ENCODE peak calls at places on chromosomes 2 and 18, in nine cellular contexts. One of them, this sample, is unnamed.

GRCh38 chr2:136162438-136162837 is 44.5 kb upstream of the CXCR4 start:
- DNase-seq in AG08395: no peak
- DNase-seq in globus pallidus: no peak
- DNase-seq in NCI-H1092 treated with DMSO at 0.1 percent for 48 hours: no peak
- DNase-seq in iPS DF 6.9: no peak
- DNase-seq in stimulated activated CD8-positive, alpha-beta memory T cell treated with anti-CD3 and anti-CD28 coated beads, Interleukin-15, amount 100 ng/mL, for 24 hours: no peak
- DNase-seq in brain microvascular endothelial cell: no peak
- DNase-seq in SK-N-DZ: no peak
- DNase-seq in iPS-NIHi11: peak; percentile 18
- DNase-seq in this sample: no peak

GRCh38 chr2:68031546-68032160 is 31.2 kb downstream of the C1D start:
- DNase-seq in AG08395: peak; percentile 56
- DNase-seq in globus pallidus: peak; percentile 64
- DNase-seq in NCI-H1092 treated with DMSO at 0.1 percent for 48 hours: peak; percentile 47
- DNase-seq in iPS DF 6.9: no peak
- DNase-seq in stimulated activated CD8-positive, alpha-beta memory T cell treated with anti-CD3 and anti-CD28 coated beads, Interleukin-15, amount 100 ng/mL, for 24 hours: no peak
- DNase-seq in brain microvascular endothelial cell: peak; percentile 51
- DNase-seq in SK-N-DZ: peak; percentile 67
- DNase-seq in iPS-NIHi11: peak; percentile 32
- DNase-seq in this sample: peak; percentile 49

GRCh38 chr2:156657809-156658208 is 221.6 kb downstream of the GPD2 start:
- DNase-seq in AG08395: no peak
- DNase-seq in globus pallidus: no peak
- DNase-seq in NCI-H1092 treated with DMSO at 0.1 percent for 48 hours: no peak
- DNase-seq in iPS DF 6.9: no peak
- DNase-seq in stimulated activated CD8-positive, alpha-beta memory T cell treated with anti-CD3 and anti-CD28 coated beads, Interleukin-15, amount 100 ng/mL, for 24 hours: no peak
- DNase-seq in brain microvascular endothelial cell: no peak
- DNase-seq in SK-N-DZ: no peak
- DNase-seq in iPS-NIHi11: no peak
- DNase-seq in this sample: no peak

GRCh38 chr2:203286532-203286931 is 41.7 kb upstream of the ABI2 start:
- DNase-seq in AG08395: no peak
- DNase-seq in globus pallidus: no peak
- DNase-seq in NCI-H1092 treated with DMSO at 0.1 percent for 48 hours: no peak
- DNase-seq in iPS DF 6.9: no peak
- DNase-seq in stimulated activated CD8-positive, alpha-beta memory T cell treated with anti-CD3 and anti-CD28 coated beads, Interleukin-15, amount 100 ng/mL, for 24 hours: no peak
- DNase-seq in brain microvascular endothelial cell: no peak
- DNase-seq in SK-N-DZ: no peak
- DNase-seq in iPS-NIHi11: no peak
- DNase-seq in this sample: no peak

GRCh38 chr2:3635171-3636008 is 22.6 kb upstream of the ALLC start:
- DNase-seq in AG08395: peak; percentile 22
- DNase-seq in globus pallidus: no peak
- DNase-seq in NCI-H1092 treated with DMSO at 0.1 percent for 48 hours: no peak
- DNase-seq in iPS DF 6.9: no peak
- DNase-seq in stimulated activated CD8-positive, alpha-beta memory T cell treated with anti-CD3 and anti-CD28 coated beads, Interleukin-15, amount 100 ng/mL, for 24 hours: no peak
- DNase-seq in brain microvascular endothelial cell: no peak
- DNase-seq in SK-N-DZ: no peak
- DNase-seq in iPS-NIHi11: no peak
- DNase-seq in this sample: no peak

GRCh38 chr2:96565111-96565510 is 28.6 kb downstream of the ARID5A start:
- DNase-seq in AG08395: no peak
- DNase-seq in globus pallidus: no peak
- DNase-seq in NCI-H1092 treated with DMSO at 0.1 percent for 48 hours: no peak
- DNase-seq in iPS DF 6.9: no peak
- DNase-seq in stimulated activated CD8-positive, alpha-beta memory T cell treated with anti-CD3 and anti-CD28 coated beads, Interleukin-15, amount 100 ng/mL, for 24 hours: no peak
- DNase-seq in brain microvascular endothelial cell: no peak
- DNase-seq in SK-N-DZ: no peak
- DNase-seq in iPS-NIHi11: peak; percentile 68
- DNase-seq in this sample: no peak

GRCh38 chr18:44771957-44772917 is 91.5 kb downstream of the SETBP1 start:
- DNase-seq in AG08395: no peak
- DNase-seq in globus pallidus: no peak
- DNase-seq in NCI-H1092 treated with DMSO at 0.1 percent for 48 hours: no peak
- DNase-seq in iPS DF 6.9: no peak
- DNase-seq in stimulated activated CD8-positive, alpha-beta memory T cell treated with anti-CD3 and anti-CD28 coated beads, Interleukin-15, amount 100 ng/mL, for 24 hours: no peak
- DNase-seq in brain microvascular endothelial cell: peak; percentile 22
- DNase-seq in SK-N-DZ: no peak
- DNase-seq in iPS-NIHi11: no peak
- DNase-seq in this sample: no peak

GRCh38 chr2:126658910-126659613 is 3.1 kb downstream of the GYPC start:
- DNase-seq in AG08395: peak; percentile 55
- DNase-seq in globus pallidus: no peak
- DNase-seq in NCI-H1092 treated with DMSO at 0.1 percent for 48 hours: no peak
- DNase-seq in iPS DF 6.9: no peak
- DNase-seq in stimulated activated CD8-positive, alpha-beta memory T cell treated with anti-CD3 and anti-CD28 coated beads, Interleukin-15, amount 100 ng/mL, for 24 hours: no peak
- DNase-seq in brain microvascular endothelial cell: peak; percentile 56
- DNase-seq in SK-N-DZ: no peak
- DNase-seq in iPS-NIHi11: no peak
- DNase-seq in this sample: no peak

GRCh38 chr2:11975373-11975772 is 228.9 kb downstream of the LPIN1 start:
- DNase-seq in AG08395: no peak
- DNase-seq in globus pallidus: no peak
- DNase-seq in NCI-H1092 treated with DMSO at 0.1 percent for 48 hours: no peak
- DNase-seq in iPS DF 6.9: no peak
- DNase-seq in stimulated activated CD8-positive, alpha-beta memory T cell treated with anti-CD3 and anti-CD28 coated beads, Interleukin-15, amount 100 ng/mL, for 24 hours: no peak
- DNase-seq in brain microvascular endothelial cell: no peak
- DNase-seq in SK-N-DZ: no peak
- DNase-seq in iPS-NIHi11: no peak
- DNase-seq in this sample: no peak

GRCh38 chr18:64142904-64143303 is 6.0 kb downstream of the LINC00305 start:
- DNase-seq in AG08395: no peak
- DNase-seq in globus pallidus: no peak
- DNase-seq in NCI-H1092 treated with DMSO at 0.1 percent for 48 hours: no peak
- DNase-seq in iPS DF 6.9: no peak
- DNase-seq in stimulated activated CD8-positive, alpha-beta memory T cell treated with anti-CD3 and anti-CD28 coated beads, Interleukin-15, amount 100 ng/mL, for 24 hours: no peak
- DNase-seq in brain microvascular endothelial cell: no peak
- DNase-seq in SK-N-DZ: no peak
- DNase-seq in iPS-NIHi11: no peak
- DNase-seq in this sample: no peak

GRCh38 chr2:72781500-72781899 is 44.3 kb downstream of the EXOC6B start:
- DNase-seq in AG08395: no peak
- DNase-seq in globus pallidus: no peak
- DNase-seq in NCI-H1092 treated with DMSO at 0.1 percent for 48 hours: no peak
- DNase-seq in iPS DF 6.9: no peak
- DNase-seq in stimulated activated CD8-positive, alpha-beta memory T cell treated with anti-CD3 and anti-CD28 coated beads, Interleukin-15, amount 100 ng/mL, for 24 hours: no peak
- DNase-seq in brain microvascular endothelial cell: no peak
- DNase-seq in SK-N-DZ: no peak
- DNase-seq in iPS-NIHi11: no peak
- DNase-seq in this sample: no peak

GRCh38 chr2:188734688-188735087 is 239.5 kb upstream of the COL3A1 start:
- DNase-seq in AG08395: no peak
- DNase-seq in globus pallidus: no peak
- DNase-seq in NCI-H1092 treated with DMSO at 0.1 percent for 48 hours: no peak
- DNase-seq in iPS DF 6.9: no peak
- DNase-seq in stimulated activated CD8-positive, alpha-beta memory T cell treated with anti-CD3 and anti-CD28 coated beads, Interleukin-15, amount 100 ng/mL, for 24 hours: no peak
- DNase-seq in brain microvascular endothelial cell: no peak
- DNase-seq in SK-N-DZ: no peak
- DNase-seq in iPS-NIHi11: peak; percentile 16
- DNase-seq in this sample: no peak

GRCh38 chr2:71892896-71893295 is 254.8 kb downstream of the CYP26B1 start:
- DNase-seq in AG08395: no peak
- DNase-seq in globus pallidus: no peak
- DNase-seq in NCI-H1092 treated with DMSO at 0.1 percent for 48 hours: no peak
- DNase-seq in iPS DF 6.9: no peak
- DNase-seq in stimulated activated CD8-positive, alpha-beta memory T cell treated with anti-CD3 and anti-CD28 coated beads, Interleukin-15, amount 100 ng/mL, for 24 hours: no peak
- DNase-seq in brain microvascular endothelial cell: no peak
- DNase-seq in SK-N-DZ: no peak
- DNase-seq in iPS-NIHi11: no peak
- DNase-seq in this sample: no peak

GRCh38 chr2:151518802-151519201 is 109.1 kb downstream of the RIF1 start:
- DNase-seq in AG08395: no peak
- DNase-seq in globus pallidus: no peak
- DNase-seq in NCI-H1092 treated with DMSO at 0.1 percent for 48 hours: no peak
- DNase-seq in iPS DF 6.9: no peak
- DNase-seq in stimulated activated CD8-positive, alpha-beta memory T cell treated with anti-CD3 and anti-CD28 coated beads, Interleukin-15, amount 100 ng/mL, for 24 hours: no peak
- DNase-seq in brain microvascular endothelial cell: peak; percentile 25
- DNase-seq in SK-N-DZ: no peak
- DNase-seq in iPS-NIHi11: no peak
- DNase-seq in this sample: no peak

GRCh38 chr2:53672881-53673522 is 94.6 kb upstream of the CHAC2 start:
- DNase-seq in AG08395: peak; percentile 12
- DNase-seq in globus pallidus: peak; percentile 11
- DNase-seq in NCI-H1092 treated with DMSO at 0.1 percent for 48 hours: no peak
- DNase-seq in iPS DF 6.9: no peak
- DNase-seq in stimulated activated CD8-positive, alpha-beta memory T cell treated with anti-CD3 and anti-CD28 coated beads, Interleukin-15, amount 100 ng/mL, for 24 hours: no peak
- DNase-seq in brain microvascular endothelial cell: peak; percentile 25
- DNase-seq in SK-N-DZ: no peak
- DNase-seq in iPS-NIHi11: no peak
- DNase-seq in this sample: no peak

GRCh38 chr18:49866680-49867079 is 53.3 kb upstream of the ACAA2 start:
- DNase-seq in AG08395: no peak
- DNase-seq in globus pallidus: no peak
- DNase-seq in NCI-H1092 treated with DMSO at 0.1 percent for 48 hours: no peak
- DNase-seq in iPS DF 6.9: no peak
- DNase-seq in stimulated activated CD8-positive, alpha-beta memory T cell treated with anti-CD3 and anti-CD28 coated beads, Interleukin-15, amount 100 ng/mL, for 24 hours: no peak
- DNase-seq in brain microvascular endothelial cell: no peak
- DNase-seq in SK-N-DZ: no peak
- DNase-seq in iPS-NIHi11: no peak
- DNase-seq in this sample: no peak

GRCh38 chr2:164386226-164386625 is 235.1 kb downstream of the GRB14 start:
- DNase-seq in AG08395: no peak
- DNase-seq in globus pallidus: no peak
- DNase-seq in NCI-H1092 treated with DMSO at 0.1 percent for 48 hours: no peak
- DNase-seq in iPS DF 6.9: no peak
- DNase-seq in stimulated activated CD8-positive, alpha-beta memory T cell treated with anti-CD3 and anti-CD28 coated beads, Interleukin-15, amount 100 ng/mL, for 24 hours: no peak
- DNase-seq in brain microvascular endothelial cell: peak; percentile 9
- DNase-seq in SK-N-DZ: no peak
- DNase-seq in iPS-NIHi11: no peak
- DNase-seq in this sample: no peak

GRCh38 chr2:143471550-143471949 is 342.3 kb downstream of the ARHGAP15 start:
- DNase-seq in AG08395: no peak
- DNase-seq in globus pallidus: no peak
- DNase-seq in NCI-H1092 treated with DMSO at 0.1 percent for 48 hours: no peak
- DNase-seq in iPS DF 6.9: no peak
- DNase-seq in stimulated activated CD8-positive, alpha-beta memory T cell treated with anti-CD3 and anti-CD28 coated beads, Interleukin-15, amount 100 ng/mL, for 24 hours: no peak
- DNase-seq in brain microvascular endothelial cell: no peak
- DNase-seq in SK-N-DZ: no peak
- DNase-seq in iPS-NIHi11: no peak
- DNase-seq in this sample: no peak

GRCh38 chr18:46859855-46860254 is 57.5 kb downstream of the PIAS2 start:
- DNase-seq in AG08395: no peak
- DNase-seq in globus pallidus: peak; percentile 3
- DNase-seq in NCI-H1092 treated with DMSO at 0.1 percent for 48 hours: no peak
- DNase-seq in iPS DF 6.9: no peak
- DNase-seq in stimulated activated CD8-positive, alpha-beta memory T cell treated with anti-CD3 and anti-CD28 coated beads, Interleukin-15, amount 100 ng/mL, for 24 hours: no peak
- DNase-seq in brain microvascular endothelial cell: no peak
- DNase-seq in SK-N-DZ: no peak
- DNase-seq in iPS-NIHi11: no peak
- DNase-seq in this sample: no peak

GRCh38 chr2:226020179-226020578 is 620.7 kb downstream of the NYAP2 start:
- DNase-seq in AG08395: no peak
- DNase-seq in globus pallidus: no peak
- DNase-seq in NCI-H1092 treated with DMSO at 0.1 percent for 48 hours: no peak
- DNase-seq in iPS DF 6.9: no peak
- DNase-seq in stimulated activated CD8-positive, alpha-beta memory T cell treated with anti-CD3 and anti-CD28 coated beads, Interleukin-15, amount 100 ng/mL, for 24 hours: no peak
- DNase-seq in brain microvascular endothelial cell: no peak
- DNase-seq in SK-N-DZ: no peak
- DNase-seq in iPS-NIHi11: no peak
- DNase-seq in this sample: no peak

GRCh38 chr2:98829586-98830270 is 98.8 kb upstream of the MGAT4A start:
- DNase-seq in AG08395: no peak
- DNase-seq in globus pallidus: no peak
- DNase-seq in NCI-H1092 treated with DMSO at 0.1 percent for 48 hours: no peak
- DNase-seq in iPS DF 6.9: no peak
- DNase-seq in stimulated activated CD8-positive, alpha-beta memory T cell treated with anti-CD3 and anti-CD28 coated beads, Interleukin-15, amount 100 ng/mL, for 24 hours: no peak
- DNase-seq in brain microvascular endothelial cell: no peak
- DNase-seq in SK-N-DZ: no peak
- DNase-seq in iPS-NIHi11: no peak
- DNase-seq in this sample: no peak

GRCh38 chr2:152093464-152093863 is 5.4 kb downstream of the CACNB4 start:
- DNase-seq in AG08395: no peak
- DNase-seq in globus pallidus: no peak
- DNase-seq in NCI-H1092 treated with DMSO at 0.1 percent for 48 hours: peak; percentile 67
- DNase-seq in iPS DF 6.9: no peak
- DNase-seq in stimulated activated CD8-positive, alpha-beta memory T cell treated with anti-CD3 and anti-CD28 coated beads, Interleukin-15, amount 100 ng/mL, for 24 hours: no peak
- DNase-seq in brain microvascular endothelial cell: no peak
- DNase-seq in SK-N-DZ: no peak
- DNase-seq in iPS-NIHi11: no peak
- DNase-seq in this sample: no peak

GRCh38 chr2:233814063-233814435 is 35.9 kb downstream of the MROH2A start:
- DNase-seq in AG08395: no peak
- DNase-seq in globus pallidus: no peak
- DNase-seq in NCI-H1092 treated with DMSO at 0.1 percent for 48 hours: peak; percentile 2
- DNase-seq in iPS DF 6.9: peak; percentile 31
- DNase-seq in stimulated activated CD8-positive, alpha-beta memory T cell treated with anti-CD3 and anti-CD28 coated beads, Interleukin-15, amount 100 ng/mL, for 24 hours: no peak
- DNase-seq in brain microvascular endothelial cell: peak; percentile 22
- DNase-seq in SK-N-DZ: no peak
- DNase-seq in iPS-NIHi11: peak; percentile 75
- DNase-seq in this sample: no peak